ENCODE peak calls at places on chromosomes 3 and 15, in six cellular contexts. U is neuronal stem cell, S is H1, X is IMR-90, L is trophoblast cell, Y is mesendoderm. B is an unnamed sample.

GRCh38 chr3:44712455-44713075 is at the start of gene ZNF502:
- DNase-seq in U (peak; percentile 62), S (no peak), X (peak; percentile 84), L (peak; percentile 69), Y (peak; percentile 94), B (peak; percentile 70)

GRCh38 chr3:105040026-105040622 is 326.6 kb upstream of the ALCAM start:
- DNase-seq in U (no peak), S (no peak), X (peak; percentile 40), L (no peak), Y (peak; percentile 43), B (no peak)

GRCh38 chr3:100042144-100042543 is 72.2 kb downstream of the FILIP1L start:
- DNase-seq in U (no peak), S (no peak), X (peak; percentile 93), L (peak; percentile 58), Y (no peak), B (peak; percentile 78)

GRCh38 chr15:74174966-74175270 is 1.4 kb downstream of the ISLR start:
- DNase-seq in U (no peak), S (no peak), X (no peak), L (no peak), Y (no peak), B (no peak)

GRCh38 chr3:64023187-64023860 is at the start of gene PSMD6:
- DNase-seq in U (peak; percentile 80), S (peak; percentile 57), X (peak; percentile 79), L (peak; percentile 75), Y (peak; percentile 92), B (peak; percentile 89)

GRCh38 chr3:10697918-10698317 is 118.1 kb upstream of the SLC6A11 start:
- DNase-seq in U (no peak), S (no peak), X (no peak), L (no peak), Y (peak; percentile 83), B (no peak)

GRCh38 chr3:196620228-196620627 is 19.3 kb upstream of the NRROS start:
- DNase-seq in U (peak; percentile 29), S (no peak), X (no peak), L (no peak), Y (no peak), B (peak; percentile 94)

GRCh38 chr3:36701903-36702374 is 62.4 kb downstream of the DCLK3 start:
- DNase-seq in U (no peak), S (no peak), X (peak; percentile 96), L (no peak), Y (no peak), B (peak; percentile 40)

GRCh38 chr3:194009892-194010533 is 125.9 kb upstream of the HES1 start:
- DNase-seq in U (no peak), S (no peak), X (no peak), L (no peak), Y (peak; percentile 83), B (no peak)

GRCh38 chr15:40244961-40245523 is 6.2 kb downstream of the PAK6 start:
- DNase-seq in U (no peak), S (no peak), X (no peak), L (peak; percentile 89), Y (peak; percentile 48), B (no peak)

GRCh38 chr15:68608206-68608843 is 29.5 kb downstream of the CORO2B start:
- DNase-seq in U (no peak), S (no peak), X (peak; percentile 19), L (no peak), Y (peak; percentile 44), B (no peak)

GRCh38 chr3:141782386-141782932 is 19.3 kb downstream of the GRK7 start:
- DNase-seq in U (no peak), S (no peak), X (no peak), L (no peak), Y (peak; percentile 77), B (peak; percentile 8)

GRCh38 chr3:182464513-182465145 is 328.7 kb upstream of the ATP11B start:
- DNase-seq in U (no peak), S (no peak), X (no peak), L (no peak), Y (no peak), B (no peak)

GRCh38 chr15:67521770-67522568 is 1.0 kb downstream of the C15orf61 start:
- DNase-seq in U (no peak), S (no peak), X (peak; percentile 51), L (peak; percentile 3), Y (no peak), B (peak; percentile 55)

GRCh38 chr3:48561045-48561736 is 2.4 kb downstream of the UCN2 start:
- DNase-seq in U (peak; percentile 62), S (peak; percentile 38), X (peak; percentile 64), L (no peak), Y (peak; percentile 80), B (peak; percentile 83)

GRCh38 chr3:33887478-33887877 is 89.0 kb downstream of the PDCD6IP start:
- DNase-seq in U (no peak), S (no peak), X (no peak), L (no peak), Y (no peak), B (no peak)

GRCh38 chr15:75790631-75791336 is 52.5 kb upstream of the UBE2Q2 start:
- DNase-seq in U (no peak), S (no peak), X (no peak), L (no peak), Y (no peak), B (no peak)

GRCh38 chr3:81684739-81685395 is 76.6 kb downstream of the GBE1 start:
- DNase-seq in U (no peak), S (no peak), X (peak; percentile 27), L (no peak), Y (no peak), B (peak; percentile 5)

GRCh38 chr3:111903067-111903511 is 44.0 kb downstream of the PHLDB2 start:
- DNase-seq in U (no peak), S (no peak), X (peak; percentile 84), L (peak; percentile 42), Y (peak; percentile 90), B (peak; percentile 65)

GRCh38 chr3:11717301-11717700 is 73.6 kb upstream of the VGLL4 start:
- DNase-seq in U (no peak), S (no peak), X (peak; percentile 39), L (peak; percentile 83), Y (peak; percentile 47), B (peak; percentile 73)

GRCh38 chr15:82093774-82094211 is 48.0 kb upstream of the MEX3B start:
- DNase-seq in U (no peak), S (no peak), X (peak; percentile 97), L (peak; percentile 92), Y (no peak), B (peak; percentile 92)

GRCh38 chr15:91129436-91129835 is 29.4 kb downstream of the SV2B start:
- DNase-seq in U (no peak), S (no peak), X (no peak), L (no peak), Y (no peak), B (no peak)

GRCh38 chr3:5195605-5196004 is 8.1 kb downstream of the EDEM1 start:
- DNase-seq in U (no peak), S (no peak), X (no peak), L (no peak), Y (no peak), B (peak; percentile 34)

DNA sequence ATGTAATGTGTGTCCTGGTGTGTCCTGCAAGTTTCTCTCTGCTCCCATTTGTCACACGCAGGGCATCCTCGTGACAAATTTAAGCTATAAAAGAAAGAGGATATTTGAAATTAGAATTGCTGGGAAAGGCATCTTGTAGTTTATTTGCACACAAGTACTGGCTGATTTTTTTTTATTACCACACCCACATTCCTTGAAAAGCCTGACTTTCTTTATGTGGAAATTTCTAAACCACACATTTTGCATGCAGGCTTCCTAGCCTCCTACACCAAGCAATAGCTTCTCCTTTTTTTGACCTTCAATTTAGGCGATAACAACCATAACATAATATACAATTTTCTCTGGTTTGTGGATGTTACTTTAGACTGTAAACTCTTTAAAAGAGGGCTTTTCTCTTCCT is 126.1 kb downstream of the SERPINI1 start:
- DNase-seq in U (no peak), S (no peak), X (no peak), L (no peak), Y (no peak), B (peak; percentile 24)
- H3K4me3 ChIP-seq in U (no peak overlapping the region), S (no peak overlapping the region), X (no peak overlapping the region), L (no peak overlapping the region), Y (no peak overlapping the region), B (no peak overlapping the region)

DNA sequence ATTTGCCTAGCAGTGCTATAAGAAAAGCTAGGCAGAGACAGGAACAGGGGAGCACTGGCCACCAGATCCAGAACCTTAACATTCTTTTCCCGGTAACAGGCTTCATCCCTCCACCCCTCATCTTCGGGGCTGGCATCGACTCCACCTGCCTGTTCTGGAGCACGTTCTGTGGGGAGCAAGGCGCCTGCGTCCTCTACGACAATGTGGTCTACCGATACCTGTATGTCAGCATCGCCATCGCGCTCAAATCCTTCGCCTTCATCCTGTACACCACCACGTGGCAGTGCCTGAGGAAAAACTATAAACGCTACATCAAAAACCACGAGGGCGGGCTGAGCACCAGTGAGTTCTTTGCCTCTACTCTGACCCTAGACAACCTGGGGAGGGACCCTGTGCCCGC is 231.0 kb upstream of the ST8SIA2 start:
- DNase-seq in U (no peak), S (no peak), X (no peak), L (no peak), Y (no peak), B (no peak)
- H3K4ac ChIP-seq in U (no peak overlapping the region), S (peak overlapping the region; percentile 63), X (no peak overlapping the region), L (no peak overlapping the region), Y (peak overlapping the region; percentile 38), B (no peak overlapping the region)

GRCh38 chr3:72079369-72079872 is 294.5 kb upstream of the PROK2 start:
- DNase-seq in U (no peak), S (no peak), X (no peak), L (no peak), Y (no peak), B (no peak)
- H3K4me3 ChIP-seq in U (no peak overlapping the region), S (no peak overlapping the region), X (no peak overlapping the region), L (no peak overlapping the region), Y (no peak overlapping the region), B (no peak overlapping the region)

GRCh38 chr15:78872155-78872971 is at the start of gene MORF4L1:
- DNase-seq in U (peak; percentile 95), S (peak; percentile 97), X (peak; percentile 95), L (peak; percentile 92), Y (peak; percentile 99), B (peak; percentile 94)

GRCh38 chr15:78875107-78875914 is 2.6 kb downstream of the MORF4L1 start:
- DNase-seq in U (no peak), S (no peak), X (peak; percentile 7), L (no peak), Y (peak; percentile 27), B (peak; percentile 16)

GRCh38 chr15:78868366-78868765 is 4.3 kb upstream of the MORF4L1 start:
- DNase-seq in U (no peak), S (no peak), X (no peak), L (peak; percentile 78), Y (no peak), B (no peak)

GRCh38 chr15:78873796-78874761 is 1.4 kb downstream of the MORF4L1 start:
- DNase-seq in U (no peak), S (no peak), X (peak; percentile 22), L (peak; percentile 30), Y (peak; percentile 40), B (peak; percentile 51)

DNA sequence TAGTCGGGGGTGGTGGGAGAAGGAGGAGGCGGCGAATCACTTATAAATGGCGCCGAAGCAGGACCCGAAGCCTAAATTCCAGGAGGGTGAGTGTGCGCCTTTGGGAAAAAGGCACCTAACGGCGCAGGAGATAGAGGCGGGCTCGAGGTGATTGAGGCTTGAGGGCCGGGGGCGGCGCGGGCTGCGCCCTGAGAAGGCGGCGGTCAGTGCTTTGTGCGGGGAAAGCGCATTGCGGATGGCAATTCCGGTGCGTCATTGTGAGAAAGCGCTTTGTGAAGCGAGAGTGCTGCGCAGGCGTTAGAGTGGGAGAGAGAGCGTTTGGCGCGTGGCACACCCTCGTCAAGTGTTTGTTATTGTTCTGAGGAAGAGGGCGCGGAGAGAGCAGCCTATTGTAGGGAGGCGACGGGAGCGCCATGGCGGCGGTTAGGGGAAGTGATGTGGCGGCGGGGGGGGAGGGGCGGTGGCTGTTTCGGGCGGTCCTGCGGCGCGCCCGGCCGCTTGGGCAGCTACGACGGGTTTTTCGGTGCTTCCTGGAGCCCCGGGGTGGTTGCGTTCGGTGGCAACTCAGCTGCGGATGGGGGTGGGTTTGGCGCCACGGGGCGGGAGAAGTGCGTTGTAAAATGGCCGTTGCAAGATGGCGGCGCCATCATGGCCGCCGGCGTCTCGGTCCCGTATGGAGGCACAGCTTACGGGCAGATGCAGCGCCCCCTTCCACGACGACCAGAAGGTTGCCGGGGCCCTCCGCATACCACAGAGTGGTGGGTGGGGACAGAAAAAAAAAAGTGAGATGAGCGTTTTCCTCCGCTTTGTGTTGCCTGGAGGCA is 494 bp downstream of the MORF4L1 start:
- DNase-seq in U (peak; percentile 92), S (peak; percentile 79), X (peak; percentile 93), L (peak; percentile 93), Y (peak; percentile 98), B (peak; percentile 95)
- H3K4ac ChIP-seq in U (peak overlapping the region; percentile 99), S (peak overlapping the region; percentile 96), X (peak overlapping the region; percentile 100), L (peak overlapping the region; percentile 100), Y (peak overlapping the region; percentile 98), B (peak overlapping the region; percentile 99)

B was measured in mesenchymal stem cell.